ENCODE peak calls at places on chromosome 16, in five cellular contexts. F is PC-3, M is neural progenitor cell, S is OCI-LY7, I is hepatocyte. W is an unnamed sample.

GRCh38 chr16:13958438-13958837 is 38.5 kb downstream of the ERCC4 start:
- DNase-seq in F (no peak), M (no peak), S (no peak), I (peak; percentile 49), W (no peak)

GRCh38 chr16:19094542-19095365 is 19.0 kb upstream of the ITPRIPL2 start:
- DNase-seq in F (peak; percentile 66), M (no peak), S (peak; percentile 62), I (no peak), W (peak; percentile 31)

GRCh38 chr16:80129791-80130190 is 411.0 kb upstream of the DYNLRB2 start:
- DNase-seq in F (no peak), M (no peak), S (no peak), I (no peak), W (no peak)

GRCh38 chr16:17509194-17509593 is 38.4 kb upstream of the XYLT1 start:
- DNase-seq in F (no peak), M (no peak), S (no peak), I (no peak), W (no peak)

GRCh38 chr16:12252616-12253015 is 276.1 kb downstream of the SNX29 start:
- DNase-seq in F (no peak), M (no peak), S (peak; percentile 60), I (no peak), W (no peak)

GRCh38 chr16:21580807-21581206 is 18.6 kb upstream of the METTL9 start:
- DNase-seq in F (no peak), M (no peak), S (no peak), I (no peak), W (no peak)

GRCh38 chr16:23367564-23367963 is 65.5 kb downstream of the SCNN1B start:
- DNase-seq in F (no peak), M (no peak), S (no peak), I (no peak), W (no peak)

GRCh38 chr16:2663553-2664521 is 18.5 kb upstream of the KCTD5 start:
- DNase-seq in F (peak; percentile 81), M (no peak), S (no peak), I (peak; percentile 42), W (peak; percentile 71)

GRCh38 chr16:12582696-12583095 is 221.0 kb downstream of the CPPED1 start:
- DNase-seq in F (no peak), M (no peak), S (no peak), I (no peak), W (no peak)

GRCh38 chr16:86732621-86733297 is 154.4 kb downstream of the FOXL1 start:
- DNase-seq in F (no peak), M (peak; percentile 81), S (no peak), I (no peak), W (peak; percentile 77)

GRCh38 chr16:84086357-84086756 is 30.4 kb downstream of the MBTPS1 start:
- DNase-seq in F (no peak), M (no peak), S (no peak), I (no peak), W (no peak)

GRCh38 chr16:81227780-81228179 is 10.7 kb upstream of the BCO1 start:
- DNase-seq in F (no peak), M (no peak), S (no peak), I (no peak), W (no peak)

GRCh38 chr16:80319181-80319580 is 221.6 kb upstream of the DYNLRB2 start:
- DNase-seq in F (peak; percentile 2), M (no peak), S (no peak), I (no peak), W (no peak)

GRCh38 chr16:88995746-88996535 is 18.9 kb upstream of the CBFA2T3 start:
- DNase-seq in F (no peak), M (no peak), S (no peak), I (no peak), W (no peak)

GRCh38 chr16:88993006-88993787 is 16.2 kb upstream of the CBFA2T3 start:
- DNase-seq in F (no peak), M (peak; percentile 55), S (peak; percentile 67), I (no peak), W (no peak)

GRCh38 chr16:88993946-88994600 is 17.1 kb upstream of the CBFA2T3 start:
- DNase-seq in F (no peak), M (no peak), S (no peak), I (no peak), W (no peak)

GRCh38 chr16:88994704-88995103 is 17.7 kb upstream of the CBFA2T3 start:
- DNase-seq in F (no peak), M (no peak), S (no peak), I (no peak), W (no peak)

DNA sequence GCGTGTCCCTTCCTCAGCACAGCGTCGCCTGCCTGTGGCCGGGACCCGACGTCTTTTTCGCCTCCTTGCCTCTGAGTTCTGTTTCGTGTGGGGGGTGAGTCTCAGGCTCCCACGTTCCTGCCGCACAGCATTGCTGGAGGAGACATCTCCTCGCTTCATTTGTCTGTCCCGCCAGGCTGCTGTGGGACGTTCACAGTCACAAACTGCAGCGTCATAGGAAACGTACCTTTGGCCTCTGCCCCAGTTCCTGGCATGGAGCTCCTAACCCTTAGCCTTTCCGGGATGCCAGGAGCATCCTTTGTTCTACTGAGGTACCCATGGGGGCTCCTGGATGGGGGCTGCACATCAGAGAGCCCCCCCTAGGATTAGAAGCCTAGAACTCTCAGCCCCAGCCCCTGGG is 18.2 kb upstream of the CBFA2T3 start:
- DNase-seq in F (no peak), M (no peak), S (no peak), I (no peak), W (no peak)
- TF ChIP-seq EZH2phosphoT487 in F (no peak), M (no peak), S (no peak), I (no peak), W (no peak)

GRCh38 chr16:89613101-89613953 is at the start of gene DPEP1:
- DNase-seq in F (no peak), M (no peak), S (no peak), I (no peak), W (no peak)

GRCh38 chr16:89613954-89614459 is 565 bp downstream of the DPEP1 start:
- DNase-seq in F (no peak), M (no peak), S (no peak), I (no peak), W (no peak)

GRCh38 chr16:89616576-89617437 is 3.4 kb downstream of the DPEP1 start:
- DNase-seq in F (no peak), M (no peak), S (no peak), I (no peak), W (no peak)

GRCh38 chr16:89615176-89615575 is 1.7 kb downstream of the DPEP1 start:
- DNase-seq in F (no peak), M (no peak), S (no peak), I (no peak), W (no peak)

DNA sequence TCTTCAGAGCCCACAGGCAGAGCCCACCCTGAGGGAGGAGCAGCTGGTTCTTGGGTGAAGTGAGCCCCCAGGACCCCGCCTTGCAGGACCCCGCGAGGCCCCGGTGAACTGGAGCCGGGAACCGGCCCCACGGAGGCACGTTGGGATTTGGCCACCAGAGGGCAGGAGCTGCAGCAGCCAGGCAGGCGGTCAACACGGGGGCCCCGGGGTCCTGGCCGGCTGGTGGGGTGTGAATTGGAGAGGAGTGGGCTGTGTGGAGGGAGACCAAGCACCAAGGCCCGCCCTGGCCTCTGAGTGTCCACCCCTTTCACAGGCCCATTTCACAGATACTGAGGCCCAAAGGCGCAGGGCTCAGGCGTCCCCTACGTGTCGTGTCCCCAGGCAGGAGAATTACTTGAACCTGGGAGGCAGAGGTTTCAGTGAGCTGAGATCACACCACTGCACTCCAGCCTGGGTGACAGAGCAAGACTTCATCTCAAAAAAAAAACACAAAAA is 2.2 kb downstream of the DPEP1 start:
- DNase-seq in F (no peak), M (peak; percentile 67), S (no peak), I (no peak), W (peak; percentile 44)
- H2AFZ ChIP-seq in F (no peak overlapping the region), M (no peak overlapping the region), S (no peak overlapping the region), I (no peak overlapping the region), W (no peak overlapping the region)

GRCh38 chr16:58516768-58517107 is 1.4 kb downstream of the SETD6 start:
- DNase-seq in F (no peak), M (no peak), S (no peak), I (no peak), W (no peak)
- H3K4me3 ChIP-seq in F (peak overlapping the region; percentile 63), M (no peak overlapping the region), S (peak overlapping the region; percentile 51), I (no peak overlapping the region), W (no peak overlapping the region)

GRCh38 chr16:27526169-27526568 is 23.5 kb downstream of the GTF3C1 start:
- DNase-seq in F (no peak), M (no peak), S (no peak), I (peak; percentile 26), W (no peak)

GRCh38 chr16:27528294-27528693 is 21.4 kb downstream of the GTF3C1 start:
- DNase-seq in F (no peak), M (no peak), S (no peak), I (no peak), W (no peak)

GRCh38 chr16:27531186-27531585 is 18.5 kb downstream of the GTF3C1 start:
- DNase-seq in F (no peak), M (no peak), S (no peak), I (no peak), W (no peak)

GRCh38 chr16:27532088-27532810 is 17.5 kb downstream of the GTF3C1 start:
- DNase-seq in F (no peak), M (no peak), S (no peak), I (no peak), W (no peak)

GRCh38 chr16:27529962-27530361 is 19.8 kb downstream of the GTF3C1 start:
- DNase-seq in F (peak; percentile 45), M (no peak), S (no peak), I (no peak), W (peak; percentile 62)
- TF ChIP-seq EZH2phosphoT487 in F (no peak), M (no peak), S (no peak), I (no peak), W (no peak)

GRCh38 chr16:11198817-11199216 is 57.2 kb downstream of the SOCS1 start:
- DNase-seq in F (peak; percentile 80), M (no peak), S (peak; percentile 14), I (peak; percentile 42), W (no peak)

GRCh38 chr16:11201498-11202259 is 54.3 kb downstream of the SOCS1 start:
- DNase-seq in F (peak; percentile 96), M (peak; percentile 45), S (no peak), I (peak; percentile 50), W (peak; percentile 94)

GRCh38 chr16:11196286-11196828 is 59.6 kb downstream of the SOCS1 start:
- DNase-seq in F (no peak), M (no peak), S (no peak), I (no peak), W (no peak)

GRCh38 chr16:11200523-11201063 is 55.4 kb downstream of the SOCS1 start:
- DNase-seq in F (no peak), M (peak; percentile 19), S (no peak), I (no peak), W (no peak)

GRCh38 chr16:11198375-11198774 is 57.6 kb downstream of the SOCS1 start:
- DNase-seq in F (no peak), M (no peak), S (no peak), I (no peak), W (no peak)
- H2AFZ ChIP-seq in F (peak overlapping the region; percentile 48), M (no peak overlapping the region), S (no peak overlapping the region), I (no peak overlapping the region), W (no peak overlapping the region)

GRCh38 chr16:67327774-67328173 is 1.2 kb downstream of the LRRC36 start:
- DNase-seq in F (no peak), M (no peak), S (no peak), I (no peak), W (no peak)
- H3K4me3 ChIP-seq in F (no peak overlapping the region), M (no peak overlapping the region), S (no peak overlapping the region), I (no peak overlapping the region), W (no peak overlapping the region)